ENCODE peak calls at places on chromosomes 3 and 15, in nine cellular contexts. R, Y, C, K, P, L, X, I and S are unnamed samples.

GRCh38 chr15:66621491-66622467 is 56.0 kb upstream of the LCTL start:
- DNase-seq in Y (no peak), I (no peak), K (no peak), C (peak), X (no peak), R (no peak), L (peak), P (no peak), S (no peak)

GRCh38 chr3:39150803-39151631 is 2.4 kb downstream of the CSRNP1 start:
- DNase-seq in C (peak), Y (no peak), R (peak), I (peak), X (no peak), L (peak), P (peak), K (no peak), S (no peak)

GRCh38 chr15:31235298-31236183 is 91.1 kb upstream of the KLF13 start:
- DNase-seq in I (no peak), R (no peak), C (peak), P (peak), L (peak), K (no peak), X (no peak), Y (no peak), S (no peak)

GRCh38 chr3:197590313-197590962 is 34.7 kb upstream of the BDH1 start:
- DNase-seq in C (no peak), P (no peak), L (no peak), R (no peak), I (no peak), Y (no peak), K (no peak), X (no peak), S (no peak)

GRCh38 chr15:74497584-74497983 is 36.6 kb upstream of the UBL7 start:
- DNase-seq in C (no peak), K (no peak), Y (no peak), R (no peak), P (peak), I (no peak), L (no peak), X (no peak), S (no peak)

GRCh38 chr3:105274958-105275357 is 91.8 kb upstream of the ALCAM start:
- DNase-seq in I (peak), L (peak), C (no peak), K (no peak), Y (no peak), X (no peak), P (peak), R (peak), S (no peak)

GRCh38 chr3:99543796-99544195 is 94.6 kb upstream of the COL8A1 start:
- DNase-seq in P (no peak), X (no peak), K (no peak), I (no peak), Y (no peak), R (no peak), C (no peak), L (no peak), S (no peak)

GRCh38 chr3:85576091-85576690 is 617.4 kb downstream of the CADM2 start:
- DNase-seq in I (peak), P (peak), C (no peak), K (no peak), X (peak), L (peak), R (no peak), Y (no peak), S (peak)

GRCh38 chr3:111667621-111668239 is 72.6 kb upstream of the ZBED2 start:
- DNase-seq in P (peak), Y (peak), R (no peak), I (peak), K (peak), X (peak), C (no peak), L (peak), S (peak)

GRCh38 chr3:128814514-128815317 is 64.7 kb upstream of the ACAD9 start:
- DNase-seq in Y (no peak), X (no peak), L (no peak), P (no peak), I (no peak), C (no peak), R (no peak), K (no peak), S (no peak)

GRCh38 chr3:169813757-169814517 is 1.2 kb upstream of the LRRC34 start:
- DNase-seq in I (no peak), L (peak), K (peak), P (peak), X (peak), R (no peak), Y (peak), C (no peak), S (peak)

GRCh38 chr3:27943106-27943505 is 221.0 kb upstream of the EOMES start:
- DNase-seq in K (no peak), C (no peak), Y (no peak), P (peak), L (peak), X (peak), I (no peak), R (no peak), S (no peak)

GRCh38 chr15:96595951-96596350 is 265.5 kb downstream of the NR2F2 start:
- DNase-seq in P (no peak), K (no peak), R (no peak), L (no peak), Y (no peak), I (no peak), C (no peak), X (no peak), S (no peak)

GRCh38 chr3:11120091-11120845 is 34.0 kb upstream of the HRH1 start:
- DNase-seq in L (peak), C (no peak), K (no peak), X (no peak), Y (no peak), I (peak), P (peak), R (no peak), S (no peak)

GRCh38 chr3:127448671-127449070 is 141.9 kb downstream of the TPRA1 start:
- DNase-seq in P (no peak), I (no peak), X (no peak), L (no peak), C (peak), R (no peak), K (no peak), Y (no peak), S (no peak)

GRCh38 chr3:141412936-141413354 is 44.6 kb downstream of the ZBTB38 start:
- DNase-seq in L (peak), X (no peak), Y (no peak), C (peak), P (peak), I (peak), K (no peak), R (no peak), S (no peak)

GRCh38 chr15:29008846-29009245 is 123.1 kb downstream of the APBA2 start:
- DNase-seq in Y (no peak), P (no peak), X (no peak), R (no peak), I (peak), C (no peak), K (no peak), L (no peak), S (no peak)

GRCh38 chr15:47742334-47742733 is 25.0 kb downstream of the SEMA6D start:
- DNase-seq in L (no peak), I (no peak), Y (no peak), R (no peak), K (no peak), P (no peak), C (no peak), X (no peak), S (no peak)

GRCh38 chr3:177832862-177833261 is 635.6 kb upstream of the TBL1XR1 start:
- DNase-seq in X (no peak), C (no peak), P (no peak), R (no peak), I (no peak), Y (no peak), L (peak), K (no peak), S (no peak)

GRCh38 chr3:48416546-48416945 is 13.3 kb downstream of the PLXNB1 start:
- DNase-seq in K (no peak), X (no peak), Y (no peak), I (no peak), R (no peak), C (no peak), P (no peak), L (no peak), S (no peak)

GRCh38 chr15:74809242-74809641 is 3.4 kb upstream of the LMAN1L start:
- DNase-seq in C (no peak), R (no peak), Y (no peak), X (no peak), I (no peak), L (no peak), P (no peak), K (no peak), S (no peak)

GRCh38 chr3:170497197-170497596 is 78.5 kb downstream of the CLDN11 start:
- DNase-seq in R (no peak), K (no peak), X (no peak), Y (no peak), I (no peak), L (peak), C (no peak), P (no peak), S (no peak)